ENCODE peak calls at places on chromosomes 5 and 9, in seven cellular contexts. Z is GM12865; R is GM12892; B is NCI-H1417; O is mucosa of gallbladder; V is effector CD8-positive, alpha-beta T cell; F is BE2C. A is an unnamed sample.
A peak's percentile ranks its signal among the peaks of the same experiment; 100 is the strongest.

GRCh38 chr5:56264417-56265025 is 31.4 kb upstream of the ANKRD55 start:
- DNase-seq in Z (peak; percentile 41), R (no peak), B (no peak), O (peak; percentile 25), V (no peak), F (peak; percentile 56), A (peak; percentile 25)

GRCh38 chr9:86434039-86434726 is 80.0 kb upstream of the TUT7 start:
- DNase-seq in Z (peak; percentile 46), R (no peak), B (peak; percentile 20), O (peak; percentile 56), V (no peak), F (no peak), A (peak; percentile 27)

GRCh38 chr9:16221350-16221749 is 649.1 kb downstream of the BNC2 start:
- DNase-seq in Z (peak; percentile 57), R (no peak), B (no peak), O (no peak), V (no peak), F (peak; percentile 27), A (no peak)

GRCh38 chr5:107129051-107129450 is 541.7 kb downstream of the EFNA5 start:
- DNase-seq in Z (no peak), R (no peak), B (no peak), O (no peak), V (no peak), F (no peak), A (no peak)

GRCh38 chr9:86469476-86470087 is 115.4 kb upstream of the TUT7 start:
- DNase-seq in Z (no peak), R (no peak), B (no peak), O (peak; percentile 65), V (no peak), F (no peak), A (no peak)

GRCh38 chr5:72234265-72234700 is 85.8 kb downstream of the MRPS27 start:
- DNase-seq in Z (peak; percentile 73), R (no peak), B (no peak), O (no peak), V (no peak), F (no peak), A (no peak)

GRCh38 chr9:33524431-33524947 is 438 bp downstream of the ANKRD18B start:
- DNase-seq in Z (no peak), R (no peak), B (peak; percentile 51), O (no peak), V (no peak), F (peak; percentile 34), A (peak; percentile 47)

GRCh38 chr9:130088056-130088455 is 34.4 kb downstream of the GPR107 start:
- DNase-seq in Z (no peak), R (no peak), B (no peak), O (no peak), V (no peak), F (no peak), A (no peak)

GRCh38 chr9:23556459-23556858 is 269.6 kb downstream of the ELAVL2 start:
- DNase-seq in Z (no peak), R (no peak), B (no peak), O (no peak), V (no peak), F (no peak), A (no peak)

GRCh38 chr5:50593681-50594080 is 72.8 kb upstream of the PARP8 start:
- DNase-seq in Z (peak; percentile 17), R (no peak), B (no peak), O (peak; percentile 23), V (no peak), F (no peak), A (no peak)

GRCh38 chr9:75644649-75645048 is 245.8 kb upstream of the PCSK5 start:
- DNase-seq in Z (no peak), R (no peak), B (peak; percentile 7), O (no peak), V (no peak), F (no peak), A (no peak)

GRCh38 chr9:81851340-81851739 is 76.9 kb upstream of the SPATA31D4 start:
- DNase-seq in Z (no peak), R (no peak), B (peak; percentile 32), O (no peak), V (no peak), F (no peak), A (no peak)

GRCh38 chr5:157383151-157383810 is 76.7 kb upstream of the NIPAL4 start:
- DNase-seq in Z (no peak), R (no peak), B (no peak), O (no peak), V (no peak), F (no peak), A (no peak)

GRCh38 chr9:4987996-4988421 is 2.9 kb downstream of the JAK2 start:
- DNase-seq in Z (peak; percentile 75), R (no peak), B (peak; percentile 41), O (peak; percentile 45), V (peak; percentile 8), F (peak; percentile 73), A (peak; percentile 52)

GRCh38 chr5:141149812-141150211 is at the start of gene PCDHB6:
- DNase-seq in Z (no peak), R (no peak), B (no peak), O (no peak), V (no peak), F (peak; percentile 66), A (peak; percentile 53)

GRCh38 chr9:31142456-31142855 is 1242.0 kb upstream of the ACO1 start:
- DNase-seq in Z (no peak), R (no peak), B (no peak), O (no peak), V (no peak), F (no peak), A (no peak)

GRCh38 chr9:37971107-37971459 is 67.2 kb upstream of the SLC25A51 start:
- DNase-seq in Z (no peak), R (no peak), B (no peak), O (no peak), V (no peak), F (no peak), A (no peak)

A was measured in SK-N-DZ.